ENCODE peak calls at places on chromosomes 2 and 18, in six cellular contexts. F, R, T, A, P and Q are unnamed samples.

GRCh38 chr18:10025756-10026290 is 112.0 kb downstream of the VAPA start:
- DNase-seq in F (no peak), A (no peak), P (no peak), R (no peak), T (no peak), Q (no peak)

GRCh38 chr2:47520825-47521665 is 118.1 kb downstream of the MSH2 start:
- DNase-seq in P (peak; percentile 34), F (peak; percentile 34), R (peak; percentile 55), T (peak; percentile 65), A (peak; percentile 17), Q (peak; percentile 72)

GRCh38 chr2:179031731-179032408 is 18.1 kb downstream of the CCDC141 start:
- DNase-seq in T (no peak), F (peak; percentile 22), R (no peak), A (no peak), P (no peak), Q (no peak)

GRCh38 chr2:237909075-237909695 is 49.8 kb downstream of the RAMP1 start:
- DNase-seq in A (no peak), P (no peak), F (no peak), T (no peak), R (no peak), Q (no peak)

GRCh38 chr18:39842042-39842791 is 2112.8 kb upstream of the PIK3C3 start:
- DNase-seq in F (no peak), T (no peak), P (no peak), A (no peak), R (no peak), Q (no peak)

GRCh38 chr2:62808554-62808953 is 103.0 kb downstream of the EHBP1 start:
- DNase-seq in R (no peak), P (no peak), A (no peak), F (no peak), T (no peak), Q (no peak)

GRCh38 chr2:47069628-47070154 is 85.4 kb downstream of the STPG4 start:
- DNase-seq in P (peak; percentile 80), A (peak; percentile 44), F (no peak), R (peak; percentile 54), T (peak; percentile 87), Q (no peak)

GRCh38 chr2:166060191-166060590 is 67.6 kb downstream of the SCN1A start:
- DNase-seq in F (no peak), R (peak; percentile 9), T (no peak), P (no peak), A (no peak), Q (no peak)

GRCh38 chr2:15169326-15170038 is 391.7 kb downstream of the NBAS start:
- DNase-seq in A (no peak), R (peak; percentile 90), F (peak; percentile 94), P (no peak), T (no peak), Q (no peak)

GRCh38 chr18:64966667-64967066 is 784.1 kb upstream of the CDH7 start:
- DNase-seq in A (no peak), T (no peak), F (no peak), R (no peak), P (peak; percentile 23), Q (no peak)

GRCh38 chr2:71720596-71721361 is 267.4 kb downstream of the DYSF start:
- DNase-seq in R (no peak), P (no peak), F (no peak), A (no peak), T (no peak), Q (no peak)

GRCh38 chr18:61379827-61380226 is 46.6 kb downstream of the CDH20 start:
- DNase-seq in R (no peak), A (no peak), T (no peak), F (no peak), P (no peak), Q (no peak)

GRCh38 chr2:101741775-101742520 is 44.4 kb downstream of the MAP4K4 start:
- DNase-seq in F (no peak), P (no peak), T (no peak), R (peak; percentile 24), A (no peak), Q (no peak)

GRCh38 chr18:46856975-46857374 is 60.3 kb downstream of the PIAS2 start:
- DNase-seq in F (no peak), R (peak; percentile 12), T (no peak), A (no peak), P (no peak), Q (no peak)

GRCh38 chr2:72780483-72780882 is 45.4 kb downstream of the EXOC6B start:
- DNase-seq in P (no peak), R (peak; percentile 65), A (no peak), F (peak; percentile 53), T (no peak), Q (no peak)

GRCh38 chr2:23541453-23542334 is 156.7 kb downstream of the KLHL29 start:
- DNase-seq in A (no peak), F (no peak), P (peak; percentile 32), T (no peak), R (no peak), Q (no peak)

GRCh38 chr2:136281281-136282117 is 163.6 kb upstream of the CXCR4 start:
- DNase-seq in A (no peak), P (no peak), F (no peak), R (no peak), T (no peak), Q (peak; percentile 76)

GRCh38 chr18:34701911-34702310 is 8.2 kb upstream of the DTNA start:
- DNase-seq in R (no peak), A (no peak), T (no peak), P (no peak), F (no peak), Q (no peak)

GRCh38 chr2:227363756-227364155 is 15.3 kb downstream of the TM4SF20 start:
- DNase-seq in A (no peak), F (no peak), P (no peak), R (no peak), T (no peak), Q (no peak)

GRCh38 chr2:12211326-12212170 is 465.1 kb downstream of the LPIN1 start:
- DNase-seq in A (no peak), R (no peak), F (no peak), T (no peak), P (no peak), Q (no peak)

GRCh38 chr18:11310476-11311086 is 161.2 kb upstream of the PIEZO2 start:
- DNase-seq in A (no peak), P (peak; percentile 29), T (peak; percentile 17), F (no peak), R (peak; percentile 62), Q (no peak)

GRCh38 chr18:66724664-66725356 is 120.9 kb upstream of the CDH19 start:
- DNase-seq in P (no peak), F (no peak), T (peak; percentile 52), R (no peak), A (no peak), Q (no peak)

GRCh38 chr2:211216221-211216620 is 659.8 kb downstream of the CPS1 start:
- DNase-seq in F (no peak), P (no peak), T (no peak), A (no peak), R (no peak), Q (no peak)

DNA sequence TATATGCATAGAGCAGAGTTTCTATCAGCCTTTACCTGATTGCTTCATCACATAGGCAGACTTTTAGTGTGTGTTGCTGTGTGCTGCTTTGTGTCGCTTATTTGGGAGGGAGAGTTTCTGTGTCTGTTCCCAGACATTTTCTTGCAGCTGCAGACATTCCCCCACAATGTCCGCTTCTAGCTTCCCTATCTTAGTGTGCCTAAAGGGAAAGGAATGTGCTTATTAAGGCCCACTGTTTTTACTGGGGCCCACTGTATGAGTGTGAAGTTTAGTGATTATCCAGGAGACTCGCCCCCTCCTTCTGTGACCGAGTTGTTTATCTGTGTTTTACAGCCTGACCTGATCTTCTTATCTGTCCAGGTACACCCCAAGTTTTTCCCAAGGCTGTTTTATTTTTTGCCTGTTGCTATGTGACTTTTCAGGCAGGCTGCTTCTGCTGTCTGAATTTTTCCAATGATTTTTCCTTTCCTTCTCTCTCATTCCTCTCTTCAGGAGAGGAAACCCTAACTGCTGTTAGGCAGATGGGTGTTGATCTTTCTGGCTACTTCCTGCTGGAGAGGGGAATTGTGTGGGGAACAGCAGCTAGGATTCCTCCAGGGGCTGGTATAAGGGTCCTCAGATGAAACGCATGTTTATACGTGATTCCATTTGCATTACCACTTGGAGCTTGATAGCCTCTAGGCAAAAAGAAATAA is 47.6 kb downstream of the STK17B start:
- DNase-seq in F (peak; percentile 85), T (no peak), P (no peak), R (peak; percentile 52), A (no peak), Q (no peak)
- TF ChIP-seq CTCF in F (no peak), T (no peak), P (no peak), R (no peak), A (no peak), Q (no peak)

GRCh38 chr18:37368110-37368812 is 197.3 kb downstream of the CELF4 start:
- DNase-seq in F (no peak), R (no peak), T (no peak), P (no peak), A (no peak), Q (no peak)
- H3K27ac ChIP-seq in F (no peak overlapping the region), R (no peak overlapping the region), T (no peak overlapping the region), P (no peak overlapping the region), A (no peak overlapping the region), Q (no peak overlapping the region)

GRCh38 chr2:219308142-219309093 is 783 bp downstream of the PTPRN start:
- DNase-seq in R (peak; percentile 82), P (peak; percentile 63), F (peak; percentile 36), T (peak; percentile 53), A (no peak), Q (peak; percentile 44)
- TF ChIP-seq CTCF in R (no peak), P (no peak), F (no peak), T (no peak), A (no peak), Q (no peak)

GRCh38 chr2:64453710-64454315 is at the start of gene LGALSL:
- DNase-seq in F (peak; percentile 11), T (peak; percentile 93), A (peak; percentile 76), R (peak; percentile 34), P (peak; percentile 78), Q (no peak)

GRCh38 chr2:64456298-64456697 is 2.3 kb downstream of the LGALSL start:
- DNase-seq in P (no peak), R (no peak), A (no peak), T (no peak), F (no peak), Q (no peak)

GRCh38 chr2:64455031-64455332 is 1.0 kb downstream of the LGALSL start:
- DNase-seq in P (no peak), R (no peak), T (no peak), A (no peak), F (no peak), Q (no peak)

GRCh38 chr2:64455545-64455944 is 1.6 kb downstream of the LGALSL start:
- DNase-seq in A (no peak), T (no peak), F (no peak), R (no peak), P (no peak), Q (no peak)

DNA sequence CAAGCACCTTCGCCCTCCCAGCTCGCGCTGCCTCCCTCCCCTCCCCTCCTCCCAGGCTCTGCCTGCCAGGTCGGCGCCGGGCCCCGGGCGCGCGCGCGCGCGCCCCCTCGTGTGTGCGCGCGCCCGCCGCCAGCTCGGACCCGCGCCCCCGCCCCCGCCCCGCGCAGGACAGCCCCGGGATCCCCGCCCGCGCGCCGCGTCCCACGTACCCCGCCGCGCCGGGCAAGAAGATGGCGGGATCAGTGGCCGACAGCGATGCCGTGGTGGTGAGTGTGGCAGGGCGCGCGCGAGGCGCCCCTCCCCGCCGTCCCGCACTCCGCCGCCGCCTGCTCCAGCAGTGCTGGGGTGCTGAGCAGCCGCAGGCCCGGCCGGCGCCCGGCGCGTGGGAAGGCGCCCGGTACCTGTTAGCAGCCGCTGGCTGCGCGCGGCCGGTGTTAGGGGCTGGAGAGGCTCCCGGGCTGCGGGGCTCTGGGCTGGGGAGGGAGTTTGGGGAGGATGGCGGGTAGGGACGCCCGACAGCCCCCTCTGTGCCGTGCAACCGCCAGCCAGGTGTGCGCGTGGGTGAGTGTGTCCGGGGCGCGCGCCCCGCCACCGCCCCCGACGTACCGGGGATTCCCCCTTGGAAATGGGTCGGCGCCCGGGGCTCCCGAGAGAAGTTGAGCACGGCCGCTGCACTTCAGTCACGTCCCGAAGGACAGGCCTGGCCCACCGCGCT is 511 bp downstream of the LGALSL start:
- DNase-seq in A (peak; percentile 74), R (peak; percentile 51), F (no peak), P (peak; percentile 61), T (peak; percentile 66), Q (peak; percentile 33)
- H3K27ac ChIP-seq in A (peak overlapping the region; percentile 97), R (no peak overlapping the region), F (no peak overlapping the region), P (peak overlapping the region; percentile 96), T (peak overlapping the region; percentile 95), Q (no peak overlapping the region)